ENCODE peak calls at places on chromosomes 11 and 22, in five cellular contexts. V is colonic mucosa, X is cardiac muscle cell, U is Peyer's patch, Z is OCI-LY7. R is an unnamed sample. For H3K4me1, the result is how much of the 10 kb centered on the place peaks cover.

GRCh38 chr11:25816411-25816810 is 515.5 kb upstream of the ANO3 start:
- DNase-seq in V (no peak), X (no peak), U (no peak), Z (no peak), R (no peak)

GRCh38 chr11:92306966-92307504 is 82.4 kb downstream of the FAT3 start:
- DNase-seq in V (no peak), X (no peak), U (no peak), Z (no peak), R (peak)

GRCh38 chr11:118212131-118212725 is 12.6 kb downstream of the JAML start:
- DNase-seq in V (no peak), X (peak), U (no peak), Z (no peak), R (no peak)

GRCh38 chr11:3959015-3959917 is 103.8 kb downstream of the STIM1 start:
- DNase-seq in V (no peak), X (no peak), U (no peak), Z (peak), R (no peak)

GRCh38 chr22:35705141-35705540 is 12.5 kb upstream of the APOL5 start:
- DNase-seq in V (no peak), X (no peak), U (no peak), Z (no peak), R (no peak)

GRCh38 chr11:65781962-65782815 is 1.4 kb upstream of the AP5B1 start:
- DNase-seq in V (no peak), X (no peak), U (no peak), Z (no peak), R (no peak)

GRCh38 chr11:76658231-76658630 is 12.3 kb downstream of the LRRC32 start:
- DNase-seq in V (no peak), X (no peak), U (no peak), Z (no peak), R (no peak)

GRCh38 chr22:22939537-22940368 is 52.1 kb downstream of the IGLL5 start:
- DNase-seq in V (no peak), X (no peak), U (no peak), Z (peak), R (no peak)

GRCh38 chr11:77207618-77208313 is 79.7 kb downstream of the MYO7A start:
- DNase-seq in V (no peak), X (no peak), U (no peak), Z (no peak), R (no peak)

GRCh38 chr11:126327280-126328000 is 23.6 kb downstream of the DCPS start:
- DNase-seq in V (no peak), X (no peak), U (no peak), Z (no peak), R (no peak)

GRCh38 chr22:42743501-42743991 is 22.9 kb upstream of the A4GALT start:
- DNase-seq in V (peak), X (no peak), U (no peak), Z (no peak), R (no peak)

GRCh38 chr11:34682822-34683221 is 61.9 kb downstream of the EHF start:
- DNase-seq in V (no peak), X (no peak), U (no peak), Z (no peak), R (no peak)

GRCh38 chr11:32891657-32892354 is 805 bp upstream of the QSER1 start:
- DNase-seq in V (peak), X (no peak), U (no peak), Z (no peak), R (peak)

GRCh38 chr22:24741357-24741756 is 33.2 kb downstream of the PIWIL3 start:
- DNase-seq in V (no peak), X (no peak), U (no peak), Z (no peak), R (no peak)

GRCh38 chr11:31813242-31813960 is 2.3 kb upstream of the PAX6 start:
- DNase-seq in V (no peak), X (no peak), U (no peak), Z (no peak), R (no peak)

GRCh38 chr11:12206529-12206928 is 96.1 kb downstream of the MICAL2 start:
- DNase-seq in V (no peak), X (no peak), U (no peak), Z (no peak), R (no peak)

GRCh38 chr11:129881570-129882170 is 13.7 kb downstream of the NFRKB start:
- DNase-seq in V (peak), X (peak), U (no peak), Z (peak), R (peak)

GRCh38 chr22:40525250-40525884 is 111.2 kb downstream of the MRTFA start:
- DNase-seq in V (peak), X (peak), U (peak), Z (peak), R (peak)

DNA sequence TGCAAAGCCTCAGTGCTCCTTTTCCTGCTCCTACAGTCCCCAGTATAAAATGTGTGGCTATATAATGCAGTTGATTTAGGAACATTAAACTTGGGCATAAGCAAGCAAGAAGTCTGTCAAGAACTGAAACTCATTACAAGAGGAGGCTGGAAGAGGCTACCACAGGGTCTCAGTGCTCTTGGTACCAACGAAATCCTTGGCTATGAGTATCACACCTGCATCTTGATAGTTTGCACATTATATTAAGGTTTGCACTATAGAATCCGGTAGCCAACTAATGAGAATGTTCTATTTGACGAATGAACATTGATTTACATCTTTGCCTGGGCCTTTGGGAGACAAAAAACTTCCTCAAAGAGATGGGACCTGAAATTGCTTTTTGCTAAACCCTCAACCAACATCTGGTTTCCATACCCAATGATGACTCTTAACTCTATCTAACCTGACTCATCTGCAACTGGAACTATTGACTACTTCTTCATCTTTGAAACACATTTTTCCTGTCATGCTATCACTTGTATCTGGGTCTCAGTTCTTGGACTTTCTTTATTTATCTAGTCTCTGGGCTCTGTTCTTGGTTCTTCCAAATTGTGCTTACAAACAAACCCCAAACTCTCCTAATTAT is 207.2 kb upstream of the CTSC start:
- DNase-seq in V (no peak), X (no peak), U (no peak), Z (no peak), R (no peak)
- TF ChIP-seq CTCF in V (peak), X (no peak), U (no peak), Z (peak), R (no peak)

DNA sequence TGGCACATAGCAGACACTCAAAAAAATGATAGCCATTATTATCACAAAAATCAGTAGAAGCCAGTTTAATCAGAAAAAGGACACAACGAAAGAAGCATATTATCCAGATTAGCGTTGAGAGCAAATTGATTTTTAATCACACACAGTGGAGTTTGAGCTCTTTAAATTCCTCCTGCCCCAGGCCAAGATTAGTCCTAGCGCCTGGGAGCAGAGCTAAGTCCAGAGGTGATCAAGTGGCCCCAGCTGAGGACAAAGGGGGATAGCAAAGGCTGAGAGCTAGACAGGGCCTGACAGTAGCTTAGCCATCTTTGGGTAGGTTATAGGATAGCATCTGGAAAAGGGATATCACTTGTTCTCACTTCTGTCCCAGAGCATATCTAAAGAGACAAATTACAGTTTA is 133.6 kb downstream of the NXPE2 start:
- DNase-seq in V (no peak), X (no peak), U (no peak), Z (no peak), R (no peak)
- H3K4me1 ChIP-seq in V (under half), X (under half), U (under half), Z (under half), R (under half)

GRCh38 chr11:70567680-70568503 is 169.6 kb downstream of the CTTN start:
- DNase-seq in V (peak), X (no peak), U (no peak), Z (no peak), R (no peak)

GRCh38 chr11:70566768-70567530 is 168.6 kb downstream of the CTTN start:
- DNase-seq in V (no peak), X (no peak), U (no peak), Z (no peak), R (no peak)

GRCh38 chr11:70569996-70570692 is 171.8 kb downstream of the CTTN start:
- DNase-seq in V (no peak), X (no peak), U (no peak), Z (no peak), R (no peak)

GRCh38 chr11:70569173-70569890 is 171.0 kb downstream of the CTTN start:
- DNase-seq in V (no peak), X (no peak), U (no peak), Z (no peak), R (no peak)

DNA sequence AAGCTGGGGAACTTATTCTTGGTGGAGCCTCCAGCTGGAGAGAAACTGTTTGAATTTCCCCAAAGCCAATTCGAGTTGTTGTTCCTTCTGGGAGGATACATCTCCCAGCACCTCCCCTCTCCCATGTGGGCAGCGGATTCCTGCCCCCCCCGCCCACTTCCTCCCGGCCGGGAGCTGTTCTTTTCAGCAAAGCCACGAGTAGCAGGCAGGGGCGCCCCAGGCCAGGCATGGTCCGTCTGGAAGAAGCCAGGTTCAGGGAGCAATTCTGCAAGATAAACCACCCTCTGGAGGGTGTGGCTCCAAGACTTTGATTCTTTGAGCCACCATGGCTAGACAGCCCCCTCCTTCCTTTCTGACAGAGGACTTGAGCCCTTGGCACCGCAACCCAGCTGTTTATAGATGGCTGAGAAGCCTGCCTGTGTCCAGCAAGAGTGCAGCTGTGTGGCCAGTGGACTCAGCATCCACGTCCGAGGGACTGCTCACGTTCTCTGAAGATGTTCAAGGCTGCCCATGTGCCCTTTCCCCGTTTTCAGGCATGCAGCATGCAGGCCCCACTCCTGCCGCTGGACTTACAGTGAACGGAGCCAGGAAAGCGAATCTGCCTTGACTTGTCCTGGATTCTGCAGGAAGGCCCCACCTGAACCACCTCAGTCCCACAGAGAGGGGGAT is 170.3 kb downstream of the CTTN start:
- DNase-seq in V (peak), X (peak), U (no peak), Z (no peak), R (no peak)
- TF ChIP-seq CTCF in V (no peak), X (peak), U (no peak), Z (no peak), R (peak)

DNA sequence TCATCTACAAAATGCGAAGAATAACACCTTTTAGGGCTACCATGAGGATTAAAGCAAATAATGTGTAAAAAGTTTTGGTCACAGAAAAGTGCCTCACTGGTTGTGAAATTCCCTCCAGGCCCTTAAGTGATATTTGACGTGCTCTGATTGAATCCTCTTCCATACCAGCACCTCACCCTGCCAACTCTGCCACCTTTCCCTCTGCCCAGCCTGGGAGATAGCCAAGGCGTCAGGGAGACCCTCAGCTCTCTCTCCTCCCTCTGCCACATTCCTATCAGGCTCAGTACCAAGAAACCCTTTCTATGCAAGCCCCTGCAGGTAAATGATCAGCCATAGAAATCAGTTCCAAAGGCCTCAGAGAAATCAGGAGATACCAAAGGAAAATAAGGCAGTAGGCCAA is 21.4 kb downstream of the PLEKHA7 start:
- DNase-seq in V (no peak), X (no peak), U (no peak), Z (no peak), R (no peak)
- H3K4me1 ChIP-seq in V (under half), X (under half), U (half or more), Z (under half), R (under half)

GRCh38 chr11:393219-394033 is 583 bp upstream of the PKP3 start:
- DNase-seq in V (peak), X (no peak), U (no peak), Z (no peak), R (no peak)
- TF ChIP-seq CTCF in V (no peak), X (no peak), U (no peak), Z (no peak), R (no peak)

GRCh38 chr11:102322560-102322959 is 5.3 kb downstream of the BIRC3 start:
- DNase-seq in V (no peak), X (no peak), U (no peak), Z (peak), R (no peak)
- H3K4me1 ChIP-seq in V (under half), X (under half), U (under half), Z (half or more), R (under half)

DNA sequence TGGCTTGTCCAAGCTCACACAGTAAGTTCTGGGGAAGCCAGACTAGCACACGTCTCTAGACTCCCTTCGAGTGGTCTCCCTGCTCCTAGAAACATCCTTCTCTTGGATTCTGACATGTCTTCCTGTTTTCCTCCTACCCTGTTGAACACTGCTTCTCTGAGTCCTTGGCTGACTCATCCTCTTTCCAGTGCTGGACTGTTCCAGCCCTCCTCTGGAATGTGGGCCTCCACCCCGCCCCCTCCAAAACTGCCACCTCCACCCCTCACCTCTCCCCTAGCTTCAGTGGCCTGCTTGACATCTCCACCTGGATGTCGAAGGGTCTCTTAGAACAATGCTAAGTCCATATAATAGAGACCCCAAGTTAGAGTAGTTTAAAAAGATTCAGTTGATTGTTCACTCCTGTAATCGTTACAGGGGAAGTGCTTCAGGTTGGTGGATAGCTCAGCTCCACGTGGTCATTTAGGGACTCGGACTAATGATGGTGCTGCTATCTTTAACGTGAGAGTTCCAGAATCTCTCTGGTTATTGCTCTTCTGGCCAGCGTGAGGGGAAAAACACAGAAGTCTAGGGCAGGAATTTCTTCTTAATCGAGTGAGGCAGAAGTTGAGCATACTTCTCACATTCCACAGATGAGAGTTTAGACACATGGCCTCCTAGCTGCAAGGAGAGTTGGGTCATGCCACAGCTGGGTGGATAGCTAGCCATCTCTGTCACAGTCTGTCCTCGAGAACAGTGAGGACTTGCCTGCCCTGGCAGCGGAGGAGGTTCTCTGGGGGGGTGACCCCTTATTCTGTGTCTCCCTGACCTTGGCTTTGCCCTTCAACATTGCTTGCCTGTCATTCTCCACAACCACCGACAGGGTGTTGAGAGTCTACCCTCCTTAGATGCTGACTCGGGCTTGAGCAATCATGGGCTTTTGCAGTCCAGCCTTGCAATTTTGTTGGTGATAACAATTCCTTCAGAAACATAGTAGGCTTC is 4.7 kb upstream of the C11orf96 start:
- DNase-seq in V (no peak), X (no peak), U (no peak), Z (no peak), R (no peak)
- TF ChIP-seq CTCF in V (no peak), X (peak), U (no peak), Z (no peak), R (no peak)

DNA sequence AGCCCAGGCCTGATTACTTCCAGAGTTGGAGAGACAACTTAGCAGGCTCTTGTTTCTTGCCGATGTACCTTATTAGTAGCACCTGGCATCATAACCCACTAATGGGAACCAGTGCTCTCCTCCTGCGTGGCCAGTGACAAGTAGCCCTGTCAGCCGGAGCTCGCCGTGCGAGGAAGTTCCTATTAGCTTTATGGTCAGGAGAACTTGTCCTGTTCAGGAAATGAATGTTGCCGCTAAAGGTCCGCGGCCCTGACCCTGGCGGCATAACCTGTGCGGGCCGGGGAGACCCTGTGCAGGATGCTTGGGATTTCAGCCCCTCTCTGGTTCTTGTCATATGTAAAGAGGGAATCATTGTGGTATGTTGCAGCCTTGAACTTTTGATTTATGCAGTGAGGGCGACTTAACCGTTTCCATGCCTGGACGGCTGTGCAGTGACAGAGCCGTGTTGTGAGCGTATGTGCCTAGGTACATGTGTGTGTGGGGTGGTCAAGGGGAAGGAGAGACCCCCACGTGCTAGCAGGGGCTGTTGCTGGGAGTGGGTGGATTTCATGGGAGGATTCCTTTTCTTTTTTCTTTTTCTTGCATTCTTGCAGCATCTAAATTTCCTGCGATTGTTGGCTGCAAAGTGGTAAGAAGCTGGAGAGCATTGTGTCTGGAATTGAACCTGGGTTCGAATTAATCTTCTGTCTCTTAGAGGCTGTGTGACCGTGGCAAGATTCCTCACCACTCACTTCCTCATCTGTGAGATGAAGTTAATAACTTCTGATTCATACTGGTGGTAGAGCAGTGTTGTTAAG is 15.2 kb downstream of the ZBTB16 start:
- DNase-seq in V (no peak), X (no peak), U (no peak), Z (no peak), R (no peak)
- H3K4me1 ChIP-seq in V (under half), X (under half), U (half or more), Z (under half), R (under half)

GRCh38 chr11:64150481-64151239 is 15.3 kb downstream of the MACROD1 start:
- DNase-seq in V (no peak), X (no peak), U (no peak), Z (no peak), R (peak)

GRCh38 chr11:64151337-64151736 is 14.6 kb downstream of the MACROD1 start:
- DNase-seq in V (no peak), X (no peak), U (no peak), Z (no peak), R (no peak)

GRCh38 chr11:64150051-64150450 is 15.9 kb downstream of the MACROD1 start:
- DNase-seq in V (no peak), X (no peak), U (no peak), Z (no peak), R (no peak)

GRCh38 chr11:64148200-64148916 is 17.6 kb downstream of the MACROD1 start:
- DNase-seq in V (peak), X (peak), U (peak), Z (peak), R (peak)

DNA sequence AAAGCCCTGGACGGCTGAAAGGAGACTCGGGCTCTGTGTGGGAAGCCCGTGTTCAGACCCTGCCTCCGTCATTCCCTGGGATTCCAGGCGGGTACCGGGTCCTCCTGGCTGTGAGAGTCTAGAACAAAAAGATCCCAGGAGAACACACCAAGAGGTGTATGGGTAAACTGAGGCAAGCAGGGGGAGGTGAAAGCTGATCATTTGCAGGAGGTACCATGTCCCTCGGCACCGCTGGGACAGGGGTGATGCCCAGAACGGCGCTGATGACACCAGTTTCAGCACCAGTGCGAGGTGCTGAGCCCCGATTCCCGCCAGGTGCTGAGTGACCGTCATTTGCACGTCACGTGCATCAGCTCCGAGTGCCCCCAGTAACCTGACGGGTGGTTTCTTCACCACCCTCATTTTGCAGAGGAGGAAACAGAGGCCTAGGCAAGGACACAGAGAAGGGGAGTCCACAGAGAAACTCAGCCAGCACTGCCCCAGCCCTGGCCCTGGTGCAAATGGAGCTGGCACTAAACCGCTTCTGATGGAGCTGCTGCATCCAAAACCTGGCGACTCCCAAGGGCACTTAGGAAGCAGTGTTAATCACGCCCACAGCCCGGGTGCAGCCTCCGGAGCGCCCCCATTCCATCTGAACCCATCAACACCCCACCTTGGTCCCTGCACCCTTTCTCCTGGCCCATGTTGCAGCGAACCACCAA is 16.8 kb downstream of the MACROD1 start:
- DNase-seq in V (no peak), X (no peak), U (no peak), Z (no peak), R (no peak)
- TF ChIP-seq CTCF in V (peak), X (no peak), U (no peak), Z (peak), R (no peak)

R was measured in BE2C.